ENCODE peak calls at places on chromosomes 2 and 18, in ten cellular contexts. N, C, L, F, I, R, Q, E, H and K are unnamed samples. For H3K27me3, the result is how much of the 10 kb centered on the place peaks cover.

GRCh38 chr18:76846217-76846616 is 23.9 kb downstream of the ZNF236 start:
- DNase-seq in N (no peak), C (no peak), L (no peak), F (no peak), I (no peak), R (no peak), Q (no peak), E (no peak), H (no peak), K (no peak)

GRCh38 chr2:113700186-113700841 is 56.1 kb downstream of the SLC35F5 start:
- DNase-seq in N (peak), C (no peak), L (peak), F (no peak), I (peak), R (peak), Q (no peak), E (peak), H (peak), K (no peak)

GRCh38 chr2:7023542-7023941 is 106.3 kb downstream of the RNF144A start:
- DNase-seq in N (no peak), C (peak), L (no peak), F (no peak), I (no peak), R (no peak), Q (no peak), E (no peak), H (no peak), K (no peak)

GRCh38 chr2:48530033-48530804 is at the start of gene STON1:
- DNase-seq in N (peak), C (peak), L (peak), F (no peak), I (peak), R (peak), Q (peak), E (peak), H (peak), K (no peak)

GRCh38 chr2:10444463-10444862 is 3.7 kb downstream of the ODC1 start:
- DNase-seq in N (no peak), C (peak), L (peak), F (no peak), I (no peak), R (no peak), Q (no peak), E (no peak), H (no peak), K (no peak)

GRCh38 chr18:58576641-58577251 is 52.1 kb downstream of the ALPK2 start:
- DNase-seq in N (peak), C (peak), L (peak), F (no peak), I (no peak), R (no peak), Q (no peak), E (no peak), H (no peak), K (no peak)

GRCh38 chr18:45722899-45723298 is 1.1 kb upstream of the SLC14A1 start:
- DNase-seq in N (peak), C (peak), L (peak), F (peak), I (peak), R (peak), Q (peak), E (peak), H (peak), K (no peak)

GRCh38 chr18:57910817-57911216 is 107.7 kb upstream of the ATP8B1 start:
- DNase-seq in N (no peak), C (no peak), L (no peak), F (no peak), I (no peak), R (no peak), Q (no peak), E (no peak), H (peak), K (no peak)

GRCh38 chr2:19648583-19648982 is 253.2 kb downstream of the TTC32 start:
- DNase-seq in N (no peak), C (peak), L (peak), F (no peak), I (no peak), R (no peak), Q (no peak), E (no peak), H (no peak), K (peak)

GRCh38 chr18:46152436-46152807 is 48.2 kb downstream of the HAUS1 start:
- DNase-seq in N (peak), C (peak), L (peak), F (no peak), I (peak), R (no peak), Q (peak), E (no peak), H (no peak), K (no peak)

GRCh38 chr2:163736433-163737168 is 793 bp upstream of the FIGN start:
- DNase-seq in N (peak), C (peak), L (no peak), F (no peak), I (peak), R (peak), Q (no peak), E (no peak), H (peak), K (no peak)

GRCh38 chr2:24403168-24403850 is 43.0 kb upstream of the ITSN2 start:
- DNase-seq in N (no peak), C (no peak), L (no peak), F (no peak), I (no peak), R (no peak), Q (no peak), E (no peak), H (no peak), K (no peak)

GRCh38 chr2:175167076-175167791 is 769 bp downstream of the ATF2 start:
- DNase-seq in N (no peak), C (peak), L (no peak), F (no peak), I (peak), R (no peak), Q (no peak), E (no peak), H (peak), K (no peak)

GRCh38 chr2:95056044-95056443 is 30.5 kb downstream of the MAL start:
- DNase-seq in N (no peak), C (no peak), L (no peak), F (no peak), I (no peak), R (peak), Q (no peak), E (no peak), H (no peak), K (no peak)

GRCh38 chr2:99827296-99827999 is 314.9 kb downstream of the AFF3 start:
- DNase-seq in N (no peak), C (no peak), L (no peak), F (no peak), I (no peak), R (no peak), Q (no peak), E (peak), H (no peak), K (no peak)

GRCh38 chr2:226802573-226802972 is 3.0 kb upstream of the IRS1 start:
- DNase-seq in N (peak), C (peak), L (peak), F (no peak), I (no peak), R (no peak), Q (no peak), E (peak), H (peak), K (no peak)

GRCh38 chr2:33216508-33217182 is 259.8 kb upstream of the RASGRP3 start:
- DNase-seq in N (no peak), C (peak), L (peak), F (no peak), I (no peak), R (no peak), Q (no peak), E (no peak), H (no peak), K (no peak)

GRCh38 chr18:68764016-68764415 is 33.9 kb upstream of the CCDC102B start:
- DNase-seq in N (no peak), C (peak), L (peak), F (no peak), I (no peak), R (no peak), Q (no peak), E (no peak), H (no peak), K (no peak)

GRCh38 chr2:154425999-154426398 is 272.5 kb upstream of the KCNJ3 start:
- DNase-seq in N (no peak), C (no peak), L (no peak), F (no peak), I (no peak), R (no peak), Q (no peak), E (no peak), H (no peak), K (no peak)

GRCh38 chr2:128455710-128456050 is 137.0 kb upstream of the HS6ST1 start:
- DNase-seq in N (no peak), C (no peak), L (no peak), F (no peak), I (no peak), R (no peak), Q (no peak), E (no peak), H (no peak), K (no peak)

GRCh38 chr2:75025216-75025615 is 66.8 kb downstream of the POLE4 start:
- DNase-seq in N (no peak), C (no peak), L (no peak), F (no peak), I (no peak), R (no peak), Q (no peak), E (no peak), H (no peak), K (no peak)

DNA sequence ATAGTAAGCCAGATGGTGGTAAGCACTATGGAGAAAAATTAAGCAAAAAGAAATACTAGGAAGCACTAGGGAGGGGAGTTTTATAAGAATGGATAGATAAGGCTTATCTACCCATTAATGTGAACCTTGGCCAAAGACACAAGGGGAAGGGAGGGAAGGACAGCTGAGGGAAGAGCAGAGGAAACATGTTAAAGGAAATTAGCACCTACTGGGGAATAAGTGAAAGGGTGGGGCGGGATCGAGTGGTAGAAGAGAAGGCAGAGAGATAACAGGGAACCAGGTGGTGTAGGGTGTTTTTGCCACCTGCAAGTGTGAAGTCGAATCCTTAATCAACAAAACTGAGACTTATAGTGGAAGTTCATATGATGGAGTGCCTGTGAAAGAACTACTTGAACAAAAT is 1.7 kb downstream of the UNC80 start:
- DNase-seq in N (no peak), C (no peak), L (no peak), F (no peak), I (no peak), R (no peak), Q (no peak), E (no peak), H (peak), K (no peak)
- H3K27me3 ChIP-seq in N (under half), C (under half), L (under half), F (under half), I (under half), R (under half), Q (under half), E (under half), H (under half), K (under half)

GRCh38 chr2:70905443-70905842 is 30.3 kb upstream of the ATP6V1B1 start:
- DNase-seq in N (no peak), C (no peak), L (no peak), F (no peak), I (no peak), R (no peak), Q (no peak), E (no peak), H (no peak), K (no peak)
- H3K27me3 ChIP-seq in N (half or more), C (under half), L (under half), F (under half), I (half or more), R (half or more), Q (half or more), E (under half), H (half or more), K (under half)

GRCh38 chr2:239494578-239494977 is 93.8 kb upstream of the HDAC4 start:
- DNase-seq in N (no peak), C (no peak), L (no peak), F (no peak), I (no peak), R (no peak), Q (no peak), E (no peak), H (no peak), K (no peak)

GRCh38 chr2:239498576-239498975 is 97.8 kb upstream of the HDAC4 start:
- DNase-seq in N (no peak), C (no peak), L (no peak), F (no peak), I (no peak), R (no peak), Q (no peak), E (no peak), H (no peak), K (no peak)

GRCh38 chr2:239495175-239495574 is 94.4 kb upstream of the HDAC4 start:
- DNase-seq in N (no peak), C (no peak), L (no peak), F (no peak), I (no peak), R (no peak), Q (no peak), E (no peak), H (no peak), K (no peak)

GRCh38 chr2:239495816-239496371 is 95.1 kb upstream of the HDAC4 start:
- DNase-seq in N (no peak), C (no peak), L (no peak), F (no peak), I (no peak), R (no peak), Q (no peak), E (no peak), H (no peak), K (no peak)

GRCh38 chr2:239496700-239497099 is 95.9 kb upstream of the HDAC4 start:
- DNase-seq in N (no peak), C (no peak), L (no peak), F (no peak), I (no peak), R (no peak), Q (no peak), E (no peak), H (no peak), K (no peak)
- H3K27me3 ChIP-seq in N (under half), C (under half), L (under half), F (under half), I (under half), R (under half), Q (under half), E (under half), H (under half), K (under half)

DNA sequence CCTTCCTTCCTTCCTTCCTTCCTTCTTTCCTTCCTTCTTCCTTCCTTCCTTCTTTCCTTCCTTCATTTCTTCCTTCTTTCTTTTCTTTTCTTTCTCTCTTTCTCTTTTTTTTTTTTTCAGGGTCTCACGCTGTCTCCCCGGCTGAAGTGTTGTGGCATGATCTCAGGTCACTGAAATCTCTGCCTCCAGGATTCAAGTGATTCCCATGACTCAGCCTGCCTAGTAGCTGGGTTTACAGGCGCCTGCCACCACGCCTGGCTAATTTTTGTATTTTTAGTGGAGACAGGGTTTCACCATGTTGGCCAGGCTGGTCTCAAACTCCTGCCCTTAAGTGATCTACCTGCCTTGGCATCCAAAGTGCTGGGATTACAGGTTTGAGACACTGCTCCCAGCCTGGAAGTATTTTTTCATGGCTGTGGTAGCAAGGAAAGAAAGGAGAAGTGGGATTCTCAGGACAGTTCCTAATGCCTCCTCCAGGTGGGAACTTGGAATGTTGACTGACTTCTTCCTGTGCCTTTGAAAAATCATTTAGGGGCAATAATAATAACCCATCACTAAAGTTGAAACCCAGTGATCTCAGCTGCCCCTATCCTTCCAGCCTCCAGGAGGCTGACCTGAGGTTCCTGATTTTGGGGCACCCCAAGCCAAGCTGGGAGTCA is 89.2 kb upstream of the CELF4 start:
- DNase-seq in N (no peak), C (no peak), L (no peak), F (no peak), I (no peak), R (no peak), Q (no peak), E (no peak), H (no peak), K (no peak)
- H3K27me3 ChIP-seq in N (under half), C (under half), L (under half), F (under half), I (under half), R (under half), Q (under half), E (under half), H (under half), K (under half)

GRCh38 chr2:1784986-1785617 is 40.8 kb upstream of the PXDN start:
- DNase-seq in N (no peak), C (no peak), L (no peak), F (no peak), I (no peak), R (no peak), Q (no peak), E (no peak), H (no peak), K (no peak)
- H3K27me3 ChIP-seq in N (under half), C (under half), L (under half), F (under half), I (under half), R (under half), Q (under half), E (under half), H (under half), K (under half)

DNA sequence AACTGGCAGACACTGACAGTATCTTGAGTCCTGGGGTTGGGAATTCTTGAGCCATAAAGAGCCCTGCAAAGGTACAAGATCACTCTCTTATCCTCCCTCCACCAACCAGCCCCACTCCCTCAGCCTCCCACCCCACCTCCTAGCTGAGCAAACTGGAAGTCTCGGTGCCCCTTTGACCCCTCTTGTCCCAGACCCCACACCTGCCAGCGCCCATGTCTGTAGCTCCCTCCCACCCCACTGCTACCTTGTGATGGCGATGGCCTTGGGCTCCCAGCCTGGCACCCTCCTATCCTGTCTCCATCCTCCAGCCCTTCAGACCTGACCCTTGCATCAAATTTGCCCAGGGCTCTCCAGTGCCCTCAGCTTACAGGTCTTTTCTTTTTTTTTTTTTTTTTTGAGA is 8.6 kb downstream of the ATP6V1B1 start:
- DNase-seq in N (no peak), C (no peak), L (no peak), F (no peak), I (no peak), R (peak), Q (no peak), E (no peak), H (no peak), K (no peak)
- H3K27me3 ChIP-seq in N (under half), C (under half), L (under half), F (under half), I (under half), R (under half), Q (under half), E (under half), H (half or more), K (under half)